ENCODE peak calls at places on chromosomes 3 and 15, in four cellular contexts. Q is OCI-LY7, J is MM.1S, E is fibroblast of lung. N is an unnamed sample.

GRCh38 chr15:91535856-91536500 is 317.5 kb upstream of the SLCO3A1 start:
- DNase-seq in Q (no peak), J (no peak), E (no peak), N (no peak)

GRCh38 chr3:113285741-113286140 is 74.4 kb downstream of the BOC start:
- DNase-seq in Q (no peak), J (no peak), E (no peak), N (no peak)

GRCh38 chr15:68373028-68373427 is 58.9 kb downstream of the ITGA11 start:
- DNase-seq in Q (no peak), J (no peak), E (no peak), N (no peak)

GRCh38 chr3:129461022-129461421 is 21.0 kb downstream of the IFT122 start:
- DNase-seq in Q (no peak), J (no peak), E (peak; percentile 72), N (no peak)

GRCh38 chr15:80996247-80996646 is 4.5 kb upstream of the TLNRD1 start:
- DNase-seq in Q (peak; percentile 49), J (peak; percentile 44), E (peak; percentile 38), N (peak; percentile 69)

GRCh38 chr15:52502608-52503007 is 26.1 kb downstream of the MYO5A start:
- DNase-seq in Q (no peak), J (no peak), E (no peak), N (no peak)

GRCh38 chr15:40310001-40310959 is 2.5 kb upstream of the PLCB2 start:
- DNase-seq in Q (peak; percentile 60), J (peak; percentile 12), E (peak; percentile 42), N (peak; percentile 87)

GRCh38 chr3:177294221-177294620 is 96.9 kb upstream of the TBL1XR1 start:
- DNase-seq in Q (no peak), J (no peak), E (peak; percentile 46), N (no peak)

GRCh38 chr3:134029734-134030381 is at the start of gene SLCO2A1:
- DNase-seq in Q (no peak), J (no peak), E (peak; percentile 34), N (no peak)

GRCh38 chr3:188283347-188283746 is 129.4 kb downstream of the LPP start:
- DNase-seq in Q (peak; percentile 18), J (no peak), E (peak; percentile 88), N (no peak)

GRCh38 chr3:146470424-146470990 is 1.1 kb upstream of the PLSCR2 start:
- DNase-seq in Q (no peak), J (no peak), E (no peak), N (no peak)

GRCh38 chr3:128435058-128435457 is 31.6 kb downstream of the DNAJB8 start:
- DNase-seq in Q (no peak), J (no peak), E (no peak), N (no peak)

GRCh38 chr3:118884748-118885206 is 149.9 kb downstream of the IGSF11 start:
- DNase-seq in Q (peak; percentile 55), J (peak; percentile 69), E (peak; percentile 42), N (peak; percentile 86)

GRCh38 chr3:121075191-121075590 is 167.2 kb downstream of the STXBP5L start:
- DNase-seq in Q (no peak), J (no peak), E (no peak), N (no peak)

GRCh38 chr15:68967948-68968347 is 37.6 kb downstream of the SPESP1 start:
- DNase-seq in Q (no peak), J (no peak), E (no peak), N (no peak)

GRCh38 chr3:23601020-23601822 is 204.5 kb upstream of the UBE2E1 start:
- DNase-seq in Q (no peak), J (no peak), E (peak; percentile 51), N (no peak)

GRCh38 chr3:63922800-63923199 is 10.6 kb upstream of the SCAANT1 start:
- DNase-seq in Q (no peak), J (peak; percentile 20), E (no peak), N (no peak)

GRCh38 chr3:148158210-148158609 is 539.5 kb upstream of the AGTR1 start:
- DNase-seq in Q (no peak), J (no peak), E (peak; percentile 83), N (no peak)

GRCh38 chr3:152084441-152084840 is 184.3 kb upstream of the MBNL1 start:
- DNase-seq in Q (no peak), J (no peak), E (no peak), N (no peak)

GRCh38 chr3:56855856-56856538 is 54.2 kb upstream of the ARHGEF3 start:
- DNase-seq in Q (peak; percentile 57), J (peak; percentile 32), E (no peak), N (peak; percentile 70)

GRCh38 chr15:90592144-90592887 is 62.6 kb downstream of the CRTC3 start:
- DNase-seq in Q (no peak), J (no peak), E (peak; percentile 90), N (no peak)

GRCh38 chr15:89462198-89462912 is 34.0 kb downstream of the RHCG start:
- DNase-seq in Q (peak; percentile 25), J (peak; percentile 62), E (peak; percentile 9), N (peak; percentile 79)

GRCh38 chr3:5055352-5056004 is 66.6 kb upstream of the ARL8B start:
- DNase-seq in Q (no peak), J (no peak), E (no peak), N (no peak)

GRCh38 chr3:5056005-5056391 is 66.1 kb upstream of the ARL8B start:
- DNase-seq in Q (no peak), J (no peak), E (no peak), N (no peak)

GRCh38 chr3:5058463-5058862 is 63.6 kb upstream of the ARL8B start:
- DNase-seq in Q (no peak), J (no peak), E (peak; percentile 23), N (no peak)

GRCh38 chr3:5057857-5058324 is 64.2 kb upstream of the ARL8B start:
- DNase-seq in Q (peak; percentile 76), J (peak; percentile 77), E (peak; percentile 86), N (peak; percentile 87)

DNA sequence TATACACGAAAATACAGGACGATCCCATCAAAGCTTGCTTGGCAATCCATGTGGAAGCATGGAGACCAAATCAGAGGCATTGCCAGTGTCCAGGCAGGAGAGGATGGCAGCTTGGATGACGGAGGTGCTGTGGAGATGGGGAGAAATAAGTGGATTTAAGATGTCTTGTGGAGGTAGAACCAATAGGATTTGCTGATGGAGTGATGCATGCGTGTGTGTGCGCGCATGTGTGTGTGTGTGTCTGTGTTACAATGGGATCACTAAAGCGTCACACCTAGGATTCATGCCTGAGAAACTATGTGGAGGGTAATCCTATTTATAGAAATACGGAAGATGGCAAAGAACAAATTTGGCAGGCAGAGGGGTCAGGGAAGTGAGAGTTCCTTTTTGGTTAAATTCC is 64.9 kb upstream of the ARL8B start:
- DNase-seq in Q (no peak), J (no peak), E (no peak), N (no peak)
- H3K4me2 ChIP-seq in Q (no peak overlapping the region), J (no peak overlapping the region), E (no peak overlapping the region), N (no peak overlapping the region)

GRCh38 chr3:59446775-59447465 is 397.1 kb upstream of the CFAP20DC start:
- DNase-seq in Q (no peak), J (no peak), E (no peak), N (no peak)

GRCh38 chr3:59456852-59457485 is 407.1 kb upstream of the CFAP20DC start:
- DNase-seq in Q (no peak), J (no peak), E (no peak), N (no peak)

GRCh38 chr3:59451800-59452741 is 402.2 kb upstream of the CFAP20DC start:
- DNase-seq in Q (peak; percentile 12), J (no peak), E (no peak), N (no peak)

DNA sequence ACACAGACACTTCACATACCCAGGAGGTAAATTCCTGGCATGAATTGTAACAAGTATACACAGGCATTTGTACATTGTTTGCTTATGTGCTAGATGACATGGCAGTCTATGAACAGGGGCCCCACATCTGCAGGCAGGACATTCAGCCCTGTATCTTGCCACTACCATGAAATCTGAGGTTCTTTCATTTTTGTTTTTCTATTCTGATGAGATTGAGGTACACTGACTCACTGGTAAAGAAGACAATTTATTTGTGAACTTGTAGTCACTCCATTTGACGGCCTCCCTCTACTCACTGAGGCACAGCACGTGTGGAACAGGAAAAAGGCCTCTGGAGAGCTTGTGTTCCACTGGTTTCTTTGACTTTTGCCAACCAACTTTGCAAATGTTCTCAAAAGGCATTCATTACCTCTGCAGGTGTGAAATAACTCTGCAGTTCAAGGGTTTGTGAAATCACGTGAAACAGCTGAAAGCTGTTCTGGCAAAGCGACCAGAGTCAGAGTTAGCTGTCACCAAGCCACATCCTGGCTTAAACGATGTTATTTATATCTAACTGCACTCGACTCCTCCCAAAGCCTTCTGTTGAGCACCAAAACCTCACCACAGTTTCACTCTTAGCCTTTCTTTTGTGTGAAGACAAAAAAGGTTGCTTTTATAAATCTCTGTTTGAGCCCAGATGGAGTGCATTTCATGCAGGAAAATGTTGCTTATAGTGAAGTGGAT is 401.4 kb upstream of the CFAP20DC start:
- DNase-seq in Q (peak; percentile 92), J (peak; percentile 98), E (no peak), N (no peak)
- H3K4me2 ChIP-seq in Q (peak overlapping the region; percentile 67), J (peak overlapping the region; percentile 75), E (no peak overlapping the region), N (no peak overlapping the region)

GRCh38 chr3:8766148-8766547 is 3.3 kb downstream of the OXTR start:
- DNase-seq in Q (no peak), J (no peak), E (no peak), N (no peak)

GRCh38 chr3:8767667-8768363 is 1.6 kb downstream of the OXTR start:
- DNase-seq in Q (no peak), J (no peak), E (peak; percentile 11), N (no peak)

GRCh38 chr3:8767181-8767666 is 2.2 kb downstream of the OXTR start:
- DNase-seq in Q (no peak), J (no peak), E (no peak), N (no peak)

GRCh38 chr3:8769088-8769822 is at the start of gene OXTR:
- DNase-seq in Q (peak; percentile 54), J (peak; percentile 65), E (peak; percentile 69), N (peak; percentile 89)

DNA sequence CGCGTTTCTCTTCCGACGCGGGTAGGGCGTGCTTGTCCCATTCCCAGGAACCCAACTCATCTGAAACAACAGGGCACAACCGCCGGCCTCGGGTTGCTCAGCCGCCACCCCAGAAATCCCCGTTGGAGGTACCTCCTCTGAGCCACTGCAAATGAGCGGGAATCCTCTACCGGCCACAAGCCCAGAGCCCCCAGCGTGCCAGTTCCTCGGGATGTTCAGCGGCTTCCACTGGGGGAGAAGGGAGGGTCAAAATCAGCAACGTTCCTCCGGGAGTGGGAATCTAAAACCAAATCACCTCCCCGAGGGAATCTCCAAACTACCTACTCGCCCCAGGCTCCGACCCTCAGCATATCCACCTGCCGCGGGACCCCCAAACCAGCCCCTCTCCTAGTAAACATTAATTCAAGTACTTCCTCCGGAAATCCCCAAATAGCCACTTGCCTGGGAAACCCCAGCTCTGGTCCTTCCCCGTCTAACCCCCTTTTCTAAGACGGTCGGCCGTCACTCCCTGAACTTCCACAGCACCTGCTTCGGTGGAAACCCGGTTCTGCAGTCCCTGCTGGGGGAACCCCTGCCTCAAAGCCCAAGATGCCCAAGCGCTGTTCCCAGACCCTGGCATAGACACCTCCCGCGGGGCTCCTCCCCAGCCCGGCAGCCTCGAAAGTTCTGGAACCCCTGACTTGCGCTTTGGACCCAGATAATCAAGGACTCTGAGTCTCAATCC is 887 bp downstream of the OXTR start:
- DNase-seq in Q (no peak), J (no peak), E (no peak), N (no peak)
- H3K4me2 ChIP-seq in Q (peak overlapping the region; percentile 43), J (peak overlapping the region; percentile 90), E (peak overlapping the region; percentile 92), N (peak overlapping the region; percentile 66)

GRCh38 chr3:140941090-140941433 is 574 bp upstream of the SLC25A36 start:
- DNase-seq in Q (no peak), J (no peak), E (no peak), N (no peak)
- H3K4me2 ChIP-seq in Q (peak overlapping the region; percentile 72), J (peak overlapping the region; percentile 50), E (peak overlapping the region; percentile 74), N (peak overlapping the region; percentile 69)

N was measured in Karpas-422.